ENCODE peak calls at places on chromosomes 6 and 20, in eight cellular contexts. F is heart left ventricle; J is astrocyte; Z is thoracic aorta; L is CD8-positive, alpha-beta T cell; K is mammary epithelial cell; C is left ventricle myocardium inferior; S is SK-N-SH. G is an unnamed sample.

GRCh38 chr6:111662794-111663231 is 57.1 kb upstream of the TRAF3IP2 start:
- DNase-seq in F (no peak), Z (no peak), L (no peak), S (peak; percentile 67), J (peak; percentile 46), C (no peak), K (no peak), G (no peak)

GRCh38 chr6:8060346-8060745 is 3.8 kb downstream of the BLOC1S5 start:
- DNase-seq in Z (no peak), C (no peak), K (no peak), L (no peak), J (no peak), F (no peak), S (no peak), G (no peak)

GRCh38 chr20:30612344-30612743 is 645.1 kb upstream of the DEFB115 start:
- DNase-seq in L (no peak), J (no peak), Z (no peak), F (no peak), K (no peak), C (no peak), S (no peak), G (no peak)

GRCh38 chr6:24228681-24229255 is 102.8 kb downstream of the NRSN1 start:
- DNase-seq in S (no peak), Z (no peak), C (no peak), K (peak; percentile 8), F (no peak), L (no peak), J (peak; percentile 46), G (no peak)

GRCh38 chr6:14068133-14068532 is 49.4 kb upstream of the CD83 start:
- DNase-seq in L (no peak), J (peak; percentile 97), S (no peak), K (peak; percentile 85), C (no peak), Z (no peak), F (no peak), G (no peak)

GRCh38 chr20:2305479-2305878 is 9.7 kb downstream of the TGM3 start:
- DNase-seq in S (no peak), F (no peak), L (no peak), Z (no peak), J (no peak), C (no peak), K (no peak), G (no peak)

GRCh38 chr20:32451682-32452461 is 93.7 kb downstream of the ASXL1 start:
- DNase-seq in L (no peak), K (no peak), S (no peak), J (no peak), C (peak; percentile 12), F (no peak), Z (no peak), G (no peak)

GRCh38 chr6:110044093-110044492 is 66.0 kb downstream of the GPR6 start:
- DNase-seq in J (no peak), L (no peak), S (no peak), F (no peak), Z (no peak), C (no peak), K (peak; percentile 19), G (no peak)

GRCh38 chr6:27541212-27541931 is 68.5 kb upstream of the ZNF184 start:
- DNase-seq in S (no peak), Z (no peak), F (no peak), L (no peak), K (peak; percentile 52), C (no peak), J (no peak), G (no peak)

GRCh38 chr6:30450908-30451818 is 38.1 kb upstream of the HLA-E start:
- DNase-seq in J (peak; percentile 77), L (peak; percentile 50), C (peak; percentile 44), S (no peak), F (peak; percentile 39), Z (no peak), K (peak; percentile 70), G (peak; percentile 9)

GRCh38 chr6:10555625-10556309 is 34.6 kb downstream of the GCNT2 start:
- DNase-seq in C (peak; percentile 65), S (peak; percentile 65), L (no peak), J (peak; percentile 32), Z (peak; percentile 28), F (peak; percentile 70), K (peak; percentile 46), G (peak; percentile 60)

GRCh38 chr6:167487706-167488664 is 163.1 kb downstream of the TTLL2 start:
- DNase-seq in S (no peak), C (no peak), K (no peak), F (no peak), L (no peak), J (no peak), Z (no peak), G (peak; percentile 15)

GRCh38 chr6:146770965-146771735 is 172.4 kb downstream of the ADGB start:
- DNase-seq in Z (no peak), L (peak; percentile 18), S (no peak), K (no peak), C (peak; percentile 62), J (no peak), F (peak; percentile 59), G (no peak)

GRCh38 chr6:145247677-145248419 is 487.5 kb downstream of the EPM2A start:
- DNase-seq in J (peak; percentile 96), C (no peak), F (no peak), K (peak; percentile 83), L (no peak), S (no peak), Z (no peak), G (no peak)

GRCh38 chr20:16902657-16903056 is 154.5 kb downstream of the OTOR start:
- DNase-seq in Z (no peak), S (no peak), J (no peak), L (no peak), C (no peak), K (no peak), F (no peak), G (no peak)

GRCh38 chr20:23096986-23097520 is 10.9 kb upstream of the CD93 start:
- DNase-seq in J (no peak), Z (no peak), L (no peak), C (no peak), S (no peak), F (no peak), K (peak; percentile 94), G (no peak)

GRCh38 chr6:116328528-116328903 is 42.2 kb upstream of the DSE start:
- DNase-seq in K (no peak), L (no peak), Z (no peak), F (no peak), S (no peak), C (no peak), J (peak; percentile 55), G (no peak)

DNA sequence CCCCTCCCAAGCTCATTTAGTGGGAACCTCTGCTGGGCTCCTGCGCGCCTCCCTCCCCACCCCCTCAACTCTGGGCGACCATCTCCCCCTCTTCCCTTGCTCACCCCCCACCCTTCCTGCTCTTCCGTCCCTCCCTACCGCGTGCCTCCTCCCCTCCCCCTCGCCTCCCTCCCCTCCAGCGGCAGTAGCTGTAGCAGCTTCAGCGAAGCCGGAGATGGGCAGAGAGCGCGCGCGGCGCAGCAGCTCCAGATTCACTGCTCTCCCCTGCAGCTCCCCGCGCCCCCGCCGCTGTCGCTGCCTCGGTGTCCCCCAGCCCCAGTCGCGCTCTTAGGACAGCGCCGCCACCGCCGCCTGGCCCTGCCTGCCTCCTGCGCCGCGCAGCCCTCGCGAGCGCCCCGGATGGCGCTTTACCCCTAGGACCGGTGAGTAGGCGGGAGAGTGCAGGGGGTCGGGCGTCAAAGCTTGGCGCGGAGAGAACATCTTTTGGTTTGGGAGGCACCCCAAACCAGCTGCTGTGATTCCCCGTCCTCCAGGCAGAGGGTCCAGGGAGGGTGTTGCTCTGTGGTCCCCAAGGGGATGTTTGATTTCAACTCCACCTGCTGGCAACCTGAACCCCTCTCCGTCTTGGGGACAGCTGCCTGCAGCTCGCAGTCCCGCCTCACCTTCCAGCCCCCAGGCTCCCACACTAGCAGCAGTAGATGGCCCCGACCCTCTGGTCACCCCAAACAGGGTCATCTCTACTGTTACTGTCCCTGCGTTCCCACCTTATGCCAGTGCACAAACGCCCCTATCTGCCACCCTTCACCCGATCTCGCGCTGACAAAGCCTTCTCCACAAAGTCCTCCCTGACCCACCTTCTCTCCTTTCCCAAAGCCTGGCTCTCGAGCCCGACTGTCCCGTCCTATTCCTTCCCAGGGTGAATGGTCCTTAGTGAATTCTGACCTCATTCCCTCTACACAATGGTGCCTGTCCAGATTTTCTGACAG is at the start of gene FUT9:
- DNase-seq in C (no peak), K (no peak), F (no peak), Z (no peak), J (peak; percentile 1), S (peak; percentile 85), L (no peak), G (no peak)
- H3K4me3 ChIP-seq in C (no peak within 1 kb of the TSS), K (no peak within 1 kb of the TSS), F (no peak within 1 kb of the TSS), Z (peak within 1 kb of the TSS; percentile 63), J (peak within 1 kb of the TSS; percentile 39), S (peak within 1 kb of the TSS; percentile 40), L (no peak within 1 kb of the TSS), G (no peak within 1 kb of the TSS)

GRCh38 chr20:62580733-62581132 is 61.6 kb upstream of the SLCO4A1 start:
- DNase-seq in K (no peak), F (no peak), L (no peak), S (no peak), C (no peak), Z (no peak), J (no peak), G (no peak)
- H3K27ac ChIP-seq in K (no peak overlapping the region), F (no peak overlapping the region), L (no peak overlapping the region), S (no peak overlapping the region), C (no peak overlapping the region), Z (no peak overlapping the region), J (no peak overlapping the region), G (no peak overlapping the region)

GRCh38 chr6:73513496-73513854 is 7.4 kb downstream of the EEF1A1 start:
- DNase-seq in J (no peak), Z (no peak), S (no peak), C (no peak), F (no peak), K (no peak), L (no peak), G (no peak)

GRCh38 chr6:73511796-73512195 is 9.0 kb downstream of the EEF1A1 start:
- DNase-seq in K (no peak), F (no peak), S (no peak), C (no peak), Z (no peak), L (no peak), J (no peak), G (peak; percentile 24)

GRCh38 chr6:73515204-73516101 is 5.4 kb downstream of the EEF1A1 start:
- DNase-seq in S (peak; percentile 39), J (peak; percentile 73), Z (no peak), K (peak; percentile 59), F (peak; percentile 45), C (no peak), L (no peak), G (peak; percentile 29)

GRCh38 chr6:73516712-73517489 is 3.9 kb downstream of the EEF1A1 start:
- DNase-seq in Z (no peak), F (no peak), S (no peak), J (no peak), L (no peak), K (no peak), C (no peak), G (no peak)

DNA sequence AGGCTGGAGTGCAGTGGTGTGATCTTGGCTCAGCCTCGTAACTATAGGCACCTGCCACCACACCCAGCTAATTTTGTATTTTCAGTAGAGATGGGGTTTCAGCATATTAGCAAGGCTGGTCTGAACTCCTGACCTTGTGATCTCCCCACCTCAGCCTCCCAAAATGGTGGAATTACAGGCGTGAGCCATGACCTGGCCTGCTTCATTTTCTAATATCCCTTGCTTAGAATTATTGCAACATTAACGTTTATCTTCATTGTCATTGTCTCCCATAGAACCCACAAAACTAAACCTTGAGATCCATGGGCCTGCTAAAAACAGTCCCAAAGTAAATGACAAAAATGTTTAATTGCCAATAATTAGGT is 6.1 kb downstream of the EEF1A1 start:
- DNase-seq in Z (no peak), C (no peak), K (no peak), J (no peak), L (no peak), S (no peak), F (no peak), G (peak; percentile 49)
- H3K4me1 ChIP-seq in Z (peaks cover 40% of the 10 kb centered on the region), C (peaks cover 37% of the 10 kb centered on the region), K (no peaks in the 10 kb centered on the region), J (peaks cover 6% of the 10 kb centered on the region), L (peaks cover 33% of the 10 kb centered on the region), S (peaks cover 14% of the 10 kb centered on the region), F (peaks cover 17% of the 10 kb centered on the region), G (peaks cover 4% of the 10 kb centered on the region)

GRCh38 chr20:48773837-48774418 is 53.9 kb downstream of the PREX1 start:
- DNase-seq in Z (no peak), S (no peak), J (no peak), K (no peak), C (no peak), L (no peak), F (no peak), G (no peak)
- H3K4me3 ChIP-seq in Z (no peak overlapping the region), S (no peak overlapping the region), J (no peak overlapping the region), K (no peak overlapping the region), C (no peak overlapping the region), L (no peak overlapping the region), F (no peak overlapping the region), G (no peak overlapping the region)